ENCODE peak calls at places on chromosomes 4 and X, in nine cellular contexts. B is posterior vena cava; E is GM23338; U is NCI-H2171; C is stimulated activated CD4-positive, alpha-beta T cell treated with anti-CD3 and anti-CD28 coated beads, TNF-alpha, amount 100 ng/mL, for 48 hours; H is AG10803; Z is choroid plexus epithelial cell; X is left ventricle myocardium inferior; T is GM20000. I is an unnamed sample.

GRCh38 chrX:68699960-68700746 is 52.7 kb downstream of the STARD8 start:
- DNase-seq in B (no peak), E (no peak), U (no peak), C (no peak), H (peak; percentile 62), Z (no peak), X (no peak), T (no peak), I (no peak)

GRCh38 chr4:183905081-183905592 is at the start of gene STOX2:
- DNase-seq in B (peak; percentile 84), E (peak; percentile 86), U (peak; percentile 42), C (no peak), H (peak; percentile 6), Z (peak; percentile 28), X (peak; percentile 86), T (no peak), I (peak; percentile 18)

GRCh38 chrX:49761481-49761880 is 65.7 kb upstream of the PAGE1 start:
- DNase-seq in B (no peak), E (peak; percentile 37), U (no peak), C (no peak), H (peak; percentile 4), Z (peak; percentile 41), X (no peak), T (peak; percentile 16), I (no peak)

GRCh38 chrX:152635941-152636340 is 1.8 kb upstream of the GABRQ start:
- DNase-seq in B (no peak), E (peak; percentile 79), U (peak; percentile 26), C (no peak), H (peak; percentile 61), Z (peak; percentile 83), X (no peak), T (no peak), I (peak; percentile 49)

GRCh38 chr4:159006202-159006601 is 96.7 kb upstream of the RAPGEF2 start:
- DNase-seq in B (no peak), E (peak; percentile 28), U (no peak), C (no peak), H (peak; percentile 49), Z (peak; percentile 88), X (no peak), T (no peak), I (peak; percentile 36)

GRCh38 chrX:17990542-17990941 is 129.4 kb upstream of the RAI2 start:
- DNase-seq in B (no peak), E (no peak), U (no peak), C (no peak), H (no peak), Z (no peak), X (no peak), T (no peak), I (no peak)

GRCh38 chr4:77014256-77014655 is 61.5 kb downstream of the CCNI start:
- DNase-seq in B (no peak), E (peak; percentile 4), U (no peak), C (no peak), H (no peak), Z (no peak), X (no peak), T (no peak), I (no peak)

GRCh38 chr4:91304292-91304691 is 999.5 kb upstream of the GRID2 start:
- DNase-seq in B (no peak), E (no peak), U (no peak), C (no peak), H (no peak), Z (no peak), X (no peak), T (no peak), I (no peak)

GRCh38 chr4:139919513-139919912 is 234.5 kb downstream of the MAML3 start:
- DNase-seq in B (no peak), E (no peak), U (no peak), C (no peak), H (peak; percentile 85), Z (peak; percentile 87), X (peak; percentile 21), T (no peak), I (peak; percentile 56)

I was measured in brain microvascular endothelial cell.